ENCODE peak calls at places on chromosomes 3 and 15, in nine cellular contexts. R is AG04449; Q is stimulated activated CD8-positive, alpha-beta memory T cell treated with anti-CD3 and anti-CD28 coated beads, Interleukin-4, amount 100 ng/mL, for 4 hours; S is pancreas; P is HEK293T; V is stimulated activated CD4-positive, alpha-beta T cell treated with anti-CD3 and anti-CD28 coated beads, Interleukin-2, amount 100 ng/mL, for 48 hours; Z is Right ventricle myocardium superior; U is NCI-H510A treated with DMSO at 0.1 percent for 48 hours; C is anterior cingulate cortex. Y is an unnamed sample.

GRCh38 chr3:58271901-58272501 is 34.0 kb upstream of the RPP14 start:
- DNase-seq in S (no peak), Z (no peak), C (no peak), R (peak; percentile 71), P (no peak), Q (no peak), U (no peak), V (no peak), Y (peak; percentile 77)

GRCh38 chr3:107740992-107741896 is 218.5 kb downstream of the BBX start:
- DNase-seq in Q (no peak), V (no peak), U (no peak), S (no peak), C (no peak), Z (no peak), P (no peak), R (no peak), Y (no peak)

GRCh38 chr15:98123297-98123696 is 162.8 kb downstream of the ARRDC4 start:
- DNase-seq in S (no peak), Z (no peak), Q (no peak), P (no peak), R (no peak), C (no peak), U (no peak), V (no peak), Y (no peak)

GRCh38 chr3:179732661-179733348 is 80.0 kb downstream of the USP13 start:
- DNase-seq in R (no peak), P (no peak), U (no peak), Q (no peak), S (no peak), C (no peak), Z (peak; percentile 82), V (no peak), Y (no peak)

GRCh38 chr15:51526955-51527354 is 95.6 kb downstream of the DMXL2 start:
- DNase-seq in V (no peak), C (no peak), P (no peak), S (no peak), Q (no peak), Z (no peak), U (no peak), R (no peak), Y (no peak)

GRCh38 chr3:189272500-189273119 is 100.8 kb downstream of the TPRG1 start:
- DNase-seq in Z (no peak), V (no peak), P (no peak), Q (no peak), U (peak; percentile 67), C (no peak), S (no peak), R (no peak), Y (no peak)

GRCh38 chr3:32037932-32038271 is 56.4 kb downstream of the ZNF860 start:
- DNase-seq in R (no peak), P (no peak), Z (no peak), S (no peak), V (no peak), U (no peak), Q (no peak), C (no peak), Y (no peak)

GRCh38 chr3:178739720-178740119 is 203.5 kb downstream of the KCNMB2 start:
- DNase-seq in U (no peak), C (no peak), Q (no peak), S (no peak), Z (no peak), V (no peak), P (no peak), R (no peak), Y (no peak)

Y was measured in GM04503.